ENCODE peak calls at places on chromosomes 13 and 19, in seven cellular contexts. V is Calu3, Z is HFFc6, R is thyroid gland, T is stomach, M is BJ, U is neural progenitor cell. W is an unnamed sample.

GRCh38 chr13:98189841-98190505 is 12.9 kb upstream of the RNF113B start:
- DNase-seq in V (no peak), Z (no peak), R (peak), T (no peak), M (no peak), U (no peak), W (no peak)

GRCh38 chr19:51422053-51422448 is 4.6 kb upstream of the SIGLEC10 start:
- DNase-seq in V (peak), Z (peak), R (peak), T (peak), M (no peak), U (peak), W (peak)

GRCh38 chr13:46181799-46182490 is at the start of gene LCP1:
- DNase-seq in V (peak), Z (no peak), R (no peak), T (peak), M (no peak), U (no peak), W (no peak)

GRCh38 chr19:6529351-6529750 is 1.5 kb upstream of the TNFSF9 start:
- DNase-seq in V (no peak), Z (no peak), R (no peak), T (no peak), M (no peak), U (no peak), W (no peak)

GRCh38 chr19:4742717-4743646 is 19.3 kb upstream of the DPP9 start:
- DNase-seq in V (no peak), Z (no peak), R (no peak), T (no peak), M (no peak), U (peak), W (no peak)

GRCh38 chr19:30546332-30546731 is 174.1 kb downstream of the ZNF536 start:
- DNase-seq in V (no peak), Z (no peak), R (no peak), T (no peak), M (no peak), U (no peak), W (no peak)

GRCh38 chr19:34853369-34853768 is 73.3 kb upstream of the ZNF30 start:
- DNase-seq in V (no peak), Z (no peak), R (no peak), T (no peak), M (no peak), U (no peak), W (no peak)

GRCh38 chr13:42804244-42804868 is 23.0 kb downstream of the FAM216B start:
- DNase-seq in V (no peak), Z (no peak), R (no peak), T (no peak), M (no peak), U (no peak), W (no peak)

GRCh38 chr19:48752511-48753365 is at the start of gene FUT1:
- DNase-seq in V (peak), Z (no peak), R (peak), T (peak), M (no peak), U (peak), W (peak)

GRCh38 chr19:40341601-40342482 is 6.4 kb downstream of the C19orf47 start:
- DNase-seq in V (no peak), Z (no peak), R (peak), T (no peak), M (no peak), U (no peak), W (no peak)

GRCh38 chr13:80341771-80342271 is 895 bp upstream of the SPRY2 start:
- DNase-seq in V (peak), Z (no peak), R (peak), T (no peak), M (no peak), U (peak), W (no peak)

GRCh38 chr19:23991170-23991569 is 76.5 kb downstream of the ZNF726 start:
- DNase-seq in V (peak), Z (no peak), R (no peak), T (peak), M (no peak), U (no peak), W (no peak)

GRCh38 chr13:48491423-48492122 is 41.3 kb downstream of the RCBTB2 start:
- DNase-seq in V (no peak), Z (no peak), R (no peak), T (no peak), M (no peak), U (no peak), W (no peak)

GRCh38 chr13:101417043-101417406 is 717 bp upstream of the NALCN start:
- DNase-seq in V (no peak), Z (no peak), R (peak), T (no peak), M (no peak), U (peak), W (no peak)

GRCh38 chr13:99312493-99312883 is 5.3 kb upstream of the GPR183 start:
- DNase-seq in V (no peak), Z (peak), R (peak), T (no peak), M (peak), U (no peak), W (no peak)

GRCh38 chr13:41405367-41405766 is 52.0 kb upstream of the RGCC start:
- DNase-seq in V (no peak), Z (no peak), R (no peak), T (no peak), M (no peak), U (no peak), W (no peak)

GRCh38 chr19:14472202-14472961 is 2.8 kb downstream of the PTGER1 start:
- DNase-seq in V (peak), Z (no peak), R (peak), T (peak), M (no peak), U (peak), W (peak)

GRCh38 chr13:31278874-31279273 is 79.1 kb downstream of the B3GLCT start:
- DNase-seq in V (no peak), Z (no peak), R (no peak), T (no peak), M (no peak), U (no peak), W (no peak)

GRCh38 chr19:50972795-50973376 is 3.5 kb upstream of the KLK6 start:
- DNase-seq in V (peak), Z (no peak), R (no peak), T (no peak), M (no peak), U (no peak), W (no peak)

GRCh38 chr19:42288881-42289555 is 12.9 kb upstream of the PRR19 start:
- DNase-seq in V (no peak), Z (no peak), R (no peak), T (no peak), M (no peak), U (no peak), W (no peak)
- TF ChIP-seq CTCF in V (no peak), Z (peak), R (no peak), T (no peak), M (no peak), U (no peak), W (peak)

GRCh38 chr19:17775245-17775927 is 19.6 kb upstream of the B3GNT3 start:
- DNase-seq in V (peak), Z (peak), R (no peak), T (peak), M (no peak), U (peak), W (no peak)
- TF ChIP-seq CTCF in V (peak), Z (peak), R (no peak), T (no peak), M (peak), U (peak), W (peak)

GRCh38 chr13:50357586-50358118 is 342.4 kb downstream of the KCNRG start:
- DNase-seq in V (peak), Z (peak), R (no peak), T (peak), M (peak), U (no peak), W (no peak)

GRCh38 chr13:50359779-50360178 is 344.5 kb downstream of the KCNRG start:
- DNase-seq in V (no peak), Z (no peak), R (no peak), T (no peak), M (no peak), U (no peak), W (no peak)

GRCh38 chr13:50358221-50358620 is 343.0 kb downstream of the KCNRG start:
- DNase-seq in V (no peak), Z (no peak), R (no peak), T (no peak), M (no peak), U (no peak), W (no peak)

GRCh38 chr13:50357136-50357535 is 341.9 kb downstream of the KCNRG start:
- DNase-seq in V (no peak), Z (no peak), R (no peak), T (no peak), M (no peak), U (no peak), W (no peak)

GRCh38 chr13:50358715-50359367 is 343.6 kb downstream of the KCNRG start:
- DNase-seq in V (no peak), Z (no peak), R (no peak), T (no peak), M (no peak), U (no peak), W (no peak)
- TF ChIP-seq CTCF in V (no peak), Z (no peak), R (no peak), T (no peak), M (no peak), U (no peak), W (no peak)

GRCh38 chr13:114054830-114055439 is 77.5 kb downstream of the RASA3 start:
- DNase-seq in V (no peak), Z (no peak), R (no peak), T (no peak), M (no peak), U (no peak), W (no peak)

GRCh38 chr13:114055766-114056165 is 76.7 kb downstream of the RASA3 start:
- DNase-seq in V (no peak), Z (no peak), R (no peak), T (no peak), M (no peak), U (no peak), W (no peak)

GRCh38 chr13:114057131-114058050 is 75.0 kb downstream of the RASA3 start:
- DNase-seq in V (no peak), Z (no peak), R (no peak), T (no peak), M (no peak), U (no peak), W (no peak)

GRCh38 chr13:114058051-114058867 is 74.2 kb downstream of the RASA3 start:
- DNase-seq in V (no peak), Z (no peak), R (peak), T (no peak), M (no peak), U (no peak), W (no peak)

DNA sequence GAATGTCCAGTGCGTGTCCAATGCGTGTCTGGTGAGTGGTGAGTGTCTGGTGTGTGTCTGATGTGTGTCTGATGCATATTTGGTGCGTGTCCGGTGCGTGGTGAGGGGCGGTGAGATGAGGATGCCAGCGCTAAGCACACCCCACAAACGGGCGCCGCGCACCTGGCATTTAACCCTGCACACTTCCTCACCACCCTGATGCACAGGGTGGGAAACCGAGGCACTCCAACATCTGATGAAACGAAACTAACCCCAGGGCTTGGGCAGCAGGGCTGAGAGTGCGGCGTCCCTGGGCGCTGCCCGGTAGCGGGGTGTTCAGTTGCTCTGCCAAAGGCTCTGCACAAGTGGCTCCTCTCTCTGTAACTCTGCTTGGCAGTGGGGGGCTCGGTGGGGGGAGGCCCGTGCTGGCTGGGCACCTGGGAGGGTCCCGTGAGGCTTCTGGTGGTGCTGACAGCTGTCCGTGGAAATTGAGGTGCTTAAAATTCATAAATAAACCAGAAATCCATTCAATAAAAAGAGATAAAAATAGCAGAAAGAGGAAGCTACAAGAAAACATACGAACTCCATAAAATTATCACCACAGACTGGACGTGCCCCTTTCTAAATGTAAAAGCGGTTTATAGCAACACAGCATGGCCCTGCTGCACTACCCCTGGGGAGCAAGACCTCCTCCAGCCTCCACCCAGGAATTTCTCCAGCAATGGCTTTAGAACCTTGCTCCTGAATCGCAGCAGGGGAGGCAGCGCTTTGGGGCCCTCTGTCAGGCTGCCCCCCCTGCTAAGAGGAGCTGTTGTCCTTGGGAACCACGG is 76.0 kb downstream of the RASA3 start:
- DNase-seq in V (no peak), Z (no peak), R (no peak), T (no peak), M (no peak), U (no peak), W (no peak)
- TF ChIP-seq CTCF in V (no peak), Z (no peak), R (no peak), T (no peak), M (no peak), U (no peak), W (no peak)

DNA sequence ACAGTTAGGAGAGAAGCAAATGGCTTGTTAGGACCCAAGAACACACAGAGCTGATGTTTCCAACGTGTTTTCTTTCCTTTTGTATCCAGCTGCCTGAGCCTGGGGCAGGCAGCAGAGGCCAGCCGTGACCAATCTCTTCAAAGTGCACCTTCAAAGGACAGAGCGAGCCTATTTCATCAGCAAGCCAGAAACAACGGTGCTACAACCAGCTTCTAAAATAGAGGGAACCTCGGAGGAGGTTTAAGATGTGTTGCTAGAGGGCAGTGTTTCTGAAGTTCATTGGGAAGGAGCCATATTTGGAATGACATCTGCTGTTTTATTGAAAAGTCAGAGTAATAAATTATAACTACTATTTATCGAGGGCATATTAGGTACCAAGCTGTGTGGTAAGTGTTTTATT is 56.2 kb upstream of the RFC3 start:
- DNase-seq in V (no peak), Z (peak), R (peak), T (no peak), M (no peak), U (peak), W (no peak)
- TF ChIP-seq CTCF in V (no peak), Z (peak), R (no peak), T (no peak), M (peak), U (peak), W (peak)

GRCh38 chr13:62320129-62320724 is 904.6 kb upstream of the PCDH20 start:
- DNase-seq in V (peak), Z (peak), R (no peak), T (no peak), M (no peak), U (peak), W (no peak)
- TF ChIP-seq CTCF in V (no peak), Z (peak), R (no peak), T (no peak), M (peak), U (peak), W (peak)

GRCh38 chr19:55175117-55175867 is 4.8 kb downstream of the SYT5 start:
- DNase-seq in V (no peak), Z (no peak), R (no peak), T (no peak), M (no peak), U (no peak), W (no peak)

GRCh38 chr19:55173186-55173716 is 6.8 kb upstream of the DNAAF3 start:
- DNase-seq in V (no peak), Z (no peak), R (no peak), T (no peak), M (no peak), U (no peak), W (no peak)

GRCh38 chr19:55173717-55174409 is 6.2 kb downstream of the SYT5 start:
- DNase-seq in V (peak), Z (peak), R (peak), T (peak), M (peak), U (peak), W (no peak)

GRCh38 chr19:55176116-55176515 is 4.0 kb downstream of the SYT5 start:
- DNase-seq in V (no peak), Z (no peak), R (no peak), T (no peak), M (no peak), U (no peak), W (no peak)

GRCh38 chr19:55174425-55175116 is 5.5 kb downstream of the SYT5 start:
- DNase-seq in V (no peak), Z (no peak), R (no peak), T (no peak), M (no peak), U (no peak), W (no peak)
- TF ChIP-seq CTCF in V (no peak), Z (no peak), R (no peak), T (no peak), M (no peak), U (no peak), W (no peak)

GRCh38 chr13:110464547-110465343 is 96.8 kb downstream of the RAB20 start:
- DNase-seq in V (no peak), Z (no peak), R (no peak), T (no peak), M (no peak), U (no peak), W (no peak)
- TF ChIP-seq CTCF in V (no peak), Z (no peak), R (no peak), T (no peak), M (no peak), U (no peak), W (no peak)

GRCh38 chr19:10766681-10767201 is 48.9 kb downstream of the DNM2 start:
- DNase-seq in V (peak), Z (peak), R (peak), T (peak), M (no peak), U (no peak), W (no peak)

GRCh38 chr19:10768369-10768768 is 50.5 kb downstream of the DNM2 start:
- DNase-seq in V (no peak), Z (no peak), R (no peak), T (no peak), M (no peak), U (no peak), W (no peak)

GRCh38 chr19:10768936-10769335 is 51.1 kb downstream of the DNM2 start:
- DNase-seq in V (no peak), Z (no peak), R (no peak), T (no peak), M (no peak), U (no peak), W (no peak)

GRCh38 chr19:10767726-10768125 is 49.8 kb downstream of the DNM2 start:
- DNase-seq in V (no peak), Z (no peak), R (no peak), T (no peak), M (no peak), U (no peak), W (no peak)

DNA sequence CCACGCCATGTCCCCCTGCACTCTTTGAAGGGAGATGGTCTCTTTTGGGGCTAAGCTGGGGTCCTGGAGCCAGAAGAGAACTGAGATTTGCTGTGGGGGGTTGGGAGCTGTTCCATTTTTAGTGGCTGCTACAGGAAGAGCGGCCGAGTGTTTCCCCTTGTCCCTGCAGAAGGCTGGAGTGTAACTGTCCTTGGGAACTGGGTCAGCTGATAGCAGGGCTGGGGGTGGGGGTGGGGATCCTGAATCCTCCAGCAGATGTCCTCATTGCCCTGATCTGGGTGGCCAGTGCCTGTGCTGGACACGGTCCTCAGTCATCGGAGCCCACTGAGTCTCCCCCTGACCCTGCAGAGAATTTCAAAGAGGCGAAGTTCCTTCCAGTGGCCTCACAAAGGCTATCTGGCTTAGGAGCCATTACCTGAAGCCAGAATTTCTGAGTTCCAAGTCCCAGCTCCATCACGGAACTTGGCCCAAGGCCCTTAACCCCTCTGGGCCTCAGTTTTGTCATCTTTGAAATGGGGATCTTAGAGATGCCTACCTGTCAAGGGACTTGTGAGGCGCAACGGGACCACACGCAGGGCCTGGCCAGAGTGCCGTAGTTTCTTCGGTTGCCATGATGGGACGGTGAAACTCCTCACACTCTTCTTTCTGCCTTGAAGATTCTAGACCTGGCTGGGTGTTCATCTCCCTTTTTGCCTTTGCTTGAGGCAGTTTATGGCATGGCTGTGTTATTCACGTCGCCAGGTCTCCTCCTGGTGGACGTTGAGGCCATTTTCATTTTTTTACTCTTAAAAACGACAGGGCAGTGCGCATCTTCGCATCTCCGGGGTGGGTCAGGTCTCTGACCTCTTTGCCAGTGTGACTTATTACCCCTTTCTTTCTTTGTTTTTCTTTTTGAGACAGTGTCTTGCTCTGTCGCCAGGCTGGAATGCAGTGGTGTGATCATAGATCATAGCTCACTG is 51.9 kb downstream of the DNM2 start:
- DNase-seq in V (no peak), Z (peak), R (peak), T (peak), M (no peak), U (peak), W (no peak)
- TF ChIP-seq CTCF in V (no peak), Z (peak), R (peak), T (no peak), M (peak), U (peak), W (peak)

W was measured in type B pancreatic cell.